ENCODE peak calls at places on chromosome 11, in six cellular contexts. Z, I, N, Y, R and F are unnamed samples.

GRCh38 chr11:27468209-27468608 is 4.4 kb downstream of the LGR4 start:
- DNase-seq in Z (no peak), I (no peak), N (peak), Y (no peak), R (no peak), F (peak)

GRCh38 chr11:107751082-107751481 is 39.2 kb upstream of the SLN start:
- DNase-seq in Z (no peak), I (no peak), N (no peak), Y (no peak), R (no peak), F (no peak)

GRCh38 chr11:9498457-9499078 is 37.8 kb downstream of the ZNF143 start:
- DNase-seq in Z (no peak), I (no peak), N (no peak), Y (no peak), R (no peak), F (peak)

GRCh38 chr11:45917286-45917622 is 423 bp downstream of the PEX16 start:
- DNase-seq in Z (peak), I (no peak), N (no peak), Y (no peak), R (no peak), F (no peak)

GRCh38 chr11:47335733-47336132 is 16.8 kb downstream of the MYBPC3 start:
- DNase-seq in Z (no peak), I (no peak), N (no peak), Y (no peak), R (no peak), F (no peak)

GRCh38 chr11:32427935-32428664 is 7.2 kb downstream of the WT1 start:
- DNase-seq in Z (no peak), I (no peak), N (no peak), Y (no peak), R (no peak), F (no peak)

GRCh38 chr11:83222499-83222898 is 29.0 kb downstream of the ANKRD42 start:
- DNase-seq in Z (no peak), I (no peak), N (no peak), Y (no peak), R (no peak), F (peak)

GRCh38 chr11:2781413-2782274 is 81.8 kb upstream of the KCNQ1OT1 start:
- DNase-seq in Z (peak), I (peak), N (no peak), Y (peak), R (no peak), F (no peak)

GRCh38 chr11:82790723-82791487 is 57.2 kb upstream of the FAM181B start:
- DNase-seq in Z (no peak), I (peak), N (peak), Y (no peak), R (no peak), F (no peak)

GRCh38 chr11:116078101-116078561 is 573.9 kb upstream of the CADM1 start:
- DNase-seq in Z (no peak), I (no peak), N (no peak), Y (no peak), R (no peak), F (no peak)

GRCh38 chr11:62857541-62857982 is 18.2 kb upstream of the WDR74 start:
- DNase-seq in Z (no peak), I (no peak), N (no peak), Y (no peak), R (no peak), F (peak)